ENCODE peak calls at places on chromosomes 4 and X, in five cellular contexts. K, L, O, T and J are unnamed samples.

GRCh38 chrX:38220024-38220935 is at the start of gene SRPX:
- DNase-seq in T (peak; percentile 10), L (peak; percentile 41), O (peak; percentile 31), K (no peak), J (no peak)

GRCh38 chr4:35461931-35462659 is 782.2 kb downstream of the ARAP2 start:
- DNase-seq in T (no peak), L (no peak), O (no peak), K (no peak), J (no peak)

GRCh38 chr4:26941951-26942350 is 81.3 kb downstream of the STIM2 start:
- DNase-seq in L (no peak), T (no peak), O (no peak), K (no peak), J (no peak)

GRCh38 chr4:1992468-1993168 is 16.2 kb downstream of the NELFA start:
- DNase-seq in L (no peak), K (no peak), T (no peak), O (no peak), J (no peak)

GRCh38 chr4:177308125-177308524 is 1.5 kb upstream of the NEIL3 start:
- DNase-seq in O (peak; percentile 14), L (peak; percentile 88), T (no peak), K (no peak), J (no peak)

GRCh38 chr4:143358923-143359694 is 22.4 kb downstream of the GAB1 start:
- DNase-seq in K (no peak), O (no peak), T (no peak), L (peak; percentile 48), J (no peak)

GRCh38 chrX:17459596-17459995 is 84.6 kb downstream of the NHS start:
- DNase-seq in T (no peak), K (no peak), L (no peak), O (no peak), J (no peak)

GRCh38 chr4:155889036-155889793 is 14.3 kb upstream of the TDO2 start:
- DNase-seq in T (no peak), K (no peak), L (peak; percentile 75), O (no peak), J (no peak)

GRCh38 chrX:39361736-39362135 is 560.5 kb downstream of the MID1IP1 start:
- DNase-seq in O (no peak), T (no peak), L (no peak), K (no peak), J (no peak)

GRCh38 chr4:66629927-66630326 is 915.4 kb downstream of the CENPC start:
- DNase-seq in O (no peak), L (no peak), K (no peak), T (no peak), J (no peak)

GRCh38 chrX:10725071-10725470 is 104.7 kb upstream of the MID1 start:
- DNase-seq in T (no peak), K (no peak), O (no peak), L (no peak), J (no peak)

GRCh38 chrX:134753185-134754008 is 95.1 kb upstream of the PLAC1 start:
- DNase-seq in L (peak; percentile 39), O (no peak), T (no peak), K (no peak), J (no peak)

GRCh38 chrX:72051589-72051988 is 80.1 kb downstream of the RTL5 start:
- DNase-seq in T (no peak), L (no peak), O (no peak), K (no peak), J (no peak)

GRCh38 chrX:138287200-138287865 is 424.2 kb downstream of the FGF13 start:
- DNase-seq in T (no peak), K (no peak), O (no peak), L (no peak), J (no peak)

GRCh38 chrX:130485870-130486269 is 84.1 kb downstream of the RBMX2 start:
- DNase-seq in T (no peak), K (no peak), L (no peak), O (no peak), J (no peak)

GRCh38 chrX:110226931-110227330 is 91.0 kb downstream of the AMMECR1 start:
- DNase-seq in L (no peak), T (no peak), K (no peak), O (no peak), J (no peak)

GRCh38 chrX:155094468-155095061 is 23.3 kb downstream of the BRCC3 start:
- DNase-seq in L (no peak), K (no peak), T (no peak), O (no peak), J (no peak)

GRCh38 chr4:82954212-82954611 is 53.7 kb downstream of the THAP9 start:
- DNase-seq in O (no peak), K (no peak), T (no peak), L (no peak), J (no peak)

GRCh38 chr4:48944252-48944651 is 37.7 kb upstream of the OCIAD2 start:
- DNase-seq in K (no peak), O (no peak), L (no peak), T (no peak), J (no peak)

GRCh38 chr4:25486171-25486570 is 109.1 kb downstream of the ANAPC4 start:
- DNase-seq in K (no peak), O (no peak), L (no peak), T (no peak), J (no peak)

GRCh38 chrX:13506574-13506973 is 62.8 kb upstream of the EGFL6 start:
- DNase-seq in K (peak; percentile 33), O (peak; percentile 33), T (no peak), L (peak; percentile 2), J (no peak)

GRCh38 chr4:81255524-81255923 is 40.5 kb upstream of the PRKG2 start:
- DNase-seq in L (no peak), K (no peak), T (no peak), O (no peak), J (no peak)

GRCh38 chrX:47264507-47265173 is 31.8 kb downstream of the USP11 start:
- DNase-seq in O (no peak), L (peak; percentile 0), K (no peak), T (no peak), J (no peak)

GRCh38 chr4:139550724-139551429 is 5.1 kb downstream of the SETD7 start:
- DNase-seq in T (no peak), L (no peak), O (no peak), K (no peak), J (no peak)

GRCh38 chr4:2848449-2848848 is 4.8 kb downstream of the ADD1 start:
- DNase-seq in K (no peak), T (no peak), O (no peak), L (no peak), J (no peak)

GRCh38 chr4:26346203-26346620 is 25.4 kb downstream of the RBPJ start:
- DNase-seq in O (no peak), L (no peak), T (no peak), K (no peak), J (no peak)

GRCh38 chr4:41693629-41694028 is 54.9 kb downstream of the PHOX2B start:
- DNase-seq in T (no peak), O (no peak), K (no peak), L (peak; percentile 39), J (no peak)

GRCh38 chr4:181613210-181613609 is 630.0 kb upstream of the TENM3 start:
- DNase-seq in K (no peak), O (no peak), L (no peak), T (no peak), J (no peak)

GRCh38 chr4:166842795-166843261 is 391.5 kb downstream of the SPOCK3 start:
- DNase-seq in K (no peak), T (no peak), O (no peak), L (no peak), J (no peak)

GRCh38 chrX:154327026-154327820 is 31.6 kb downstream of the TKTL1 start:
- DNase-seq in K (peak; percentile 31), T (no peak), L (peak; percentile 26), O (no peak), J (no peak)

GRCh38 chr4:140211693-140212092 is 57.7 kb upstream of the MAML3 start:
- DNase-seq in K (no peak), L (no peak), T (no peak), O (no peak), J (no peak)

GRCh38 chr4:54585321-54586000 is 72.3 kb upstream of the KIT start:
- DNase-seq in T (no peak), L (peak; percentile 72), K (no peak), O (no peak), J (no peak)

GRCh38 chrX:103399744-103400143 is 23.4 kb downstream of the BEX3 start:
- DNase-seq in O (no peak), K (no peak), L (no peak), T (no peak), J (no peak)

GRCh38 chr4:40032785-40033184 is 23.9 kb upstream of the N4BP2 start:
- DNase-seq in K (no peak), L (no peak), O (no peak), T (no peak), J (no peak)

GRCh38 chr4:22480928-22481327 is 34.9 kb downstream of the ADGRA3 start:
- DNase-seq in T (no peak), L (no peak), O (no peak), K (no peak), J (no peak)

GRCh38 chr4:110119347-110119746 is 79.1 kb downstream of the ELOVL6 start:
- DNase-seq in L (no peak), K (no peak), T (no peak), O (no peak), J (no peak)

GRCh38 chr4:151644625-151645024 is 116.2 kb downstream of the GATB start:
- DNase-seq in O (no peak), T (no peak), L (no peak), K (no peak), J (no peak)
- TF ChIP-seq CTCF in O (peak; percentile 17), T (peak; percentile 41), L (peak; percentile 71), K (no peak), J (no peak)

DNA sequence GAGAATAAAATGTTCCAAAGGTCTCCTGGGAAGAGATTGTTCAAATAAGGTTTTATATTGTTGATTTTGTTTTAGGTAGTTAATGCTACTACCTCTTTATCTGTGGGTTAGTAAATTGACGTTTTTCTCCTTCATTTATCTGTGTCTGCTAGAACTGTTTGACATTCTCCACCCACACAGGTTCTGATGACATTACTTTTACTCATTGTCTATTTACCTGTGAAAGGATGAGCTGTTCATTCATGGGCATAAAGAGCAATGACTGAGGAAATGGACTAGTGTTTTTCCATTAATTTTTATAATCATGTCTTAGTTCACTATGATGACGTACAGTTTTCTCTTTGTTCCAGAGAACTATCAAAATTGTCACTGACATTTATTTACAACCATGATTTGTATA is 75.6 kb downstream of the CPE start:
- DNase-seq in T (no peak), K (no peak), L (no peak), O (no peak), J (no peak)
- TF ChIP-seq CTCF in T (no peak), K (no peak), L (no peak), O (no peak), J (no peak)

GRCh38 chr4:8274772-8275241 is 5.3 kb downstream of the HTRA3 start:
- DNase-seq in L (peak; percentile 92), O (peak; percentile 92), T (no peak), K (no peak), J (peak; percentile 55)
- TF ChIP-seq CTCF in L (peak; percentile 66), O (peak; percentile 41), T (no peak), K (no peak), J (no peak)

GRCh38 chr4:14383652-14384051 is 618.6 kb upstream of the CPEB2 start:
- DNase-seq in L (no peak), O (no peak), K (no peak), T (no peak), J (no peak)

GRCh38 chr4:14384824-14385223 is 617.5 kb upstream of the CPEB2 start:
- DNase-seq in K (no peak), O (no peak), T (no peak), L (no peak), J (no peak)

GRCh38 chr4:14387647-14388046 is 614.6 kb upstream of the CPEB2 start:
- DNase-seq in L (no peak), T (no peak), K (no peak), O (no peak), J (no peak)

GRCh38 chr4:14386196-14386595 is 616.1 kb upstream of the CPEB2 start:
- DNase-seq in K (no peak), L (no peak), O (no peak), T (no peak), J (no peak)
- TF ChIP-seq CTCF in K (no peak), L (no peak), O (no peak), T (no peak), J (no peak)